ENCODE peak calls at places on chromosomes 13 and 19, in five cellular contexts. Y, C, K, I and N are unnamed samples.

GRCh38 chr13:32261567-32261966 is 53.6 kb downstream of the ZAR1L start:
- DNase-seq in Y (peak; percentile 62), K (no peak), C (peak; percentile 30), I (no peak), N (no peak)

GRCh38 chr19:47228168-47228936 is 2.6 kb downstream of the BBC3 start:
- DNase-seq in C (no peak), K (peak; percentile 75), I (no peak), Y (no peak), N (no peak)

GRCh38 chr19:35959040-35959967 is 23.1 kb downstream of the LRFN3 start:
- DNase-seq in K (no peak), Y (no peak), I (no peak), C (no peak), N (peak; percentile 49)

GRCh38 chr19:18160441-18160791 is 7.5 kb downstream of the PIK3R2 start:
- DNase-seq in K (no peak), C (no peak), I (no peak), Y (no peak), N (no peak)

GRCh38 chr19:21434967-21435544 is 38.1 kb downstream of the ZNF493 start:
- DNase-seq in I (no peak), Y (no peak), K (no peak), C (peak; percentile 18), N (no peak)

GRCh38 chr13:70964124-70964523 is 855.9 kb upstream of the KLHL1 start:
- DNase-seq in I (no peak), C (no peak), K (no peak), Y (no peak), N (no peak)

GRCh38 chr19:45468159-45468651 is 409 bp downstream of the FOSB start:
- DNase-seq in C (no peak), I (no peak), Y (no peak), K (no peak), N (peak; percentile 49)

GRCh38 chr19:13401388-13401787 is 104.9 kb downstream of the CACNA1A start:
- DNase-seq in C (no peak), K (no peak), I (no peak), Y (no peak), N (no peak)

GRCh38 chr13:29754486-29754806 is 96.0 kb downstream of the UBL3 start:
- DNase-seq in K (no peak), I (no peak), Y (no peak), C (no peak), N (no peak)

GRCh38 chr13:75303295-75303694 is 178.7 kb downstream of the TBC1D4 start:
- DNase-seq in Y (no peak), I (no peak), K (no peak), C (no peak), N (no peak)

GRCh38 chr19:16369306-16369663 is 44.7 kb downstream of the KLF2 start:
- DNase-seq in I (no peak), K (no peak), Y (no peak), C (no peak), N (no peak)

GRCh38 chr19:55336101-55336500 is 3.6 kb upstream of the KMT5C start:
- DNase-seq in Y (no peak), I (no peak), C (no peak), K (no peak), N (no peak)

GRCh38 chr19:16897572-16898056 is 8.8 kb downstream of the F2RL3 start:
- DNase-seq in K (no peak), Y (no peak), I (no peak), C (no peak), N (no peak)

GRCh38 chr19:41872775-41873647 is 4.1 kb upstream of the CD79A start:
- DNase-seq in C (peak; percentile 75), I (peak; percentile 53), K (peak; percentile 82), Y (no peak), N (peak; percentile 79)

GRCh38 chr13:112859817-112860190 is 109.2 kb upstream of the MCF2L start:
- DNase-seq in Y (no peak), I (no peak), C (no peak), K (no peak), N (no peak)

GRCh38 chr13:20301391-20302071 is 69.4 kb upstream of the GJB6 start:
- DNase-seq in I (no peak), K (no peak), Y (no peak), C (no peak), N (peak; percentile 11)

GRCh38 chr13:31925079-31925478 is 106.5 kb upstream of the FRY start:
- DNase-seq in C (no peak), K (no peak), I (no peak), Y (no peak), N (no peak)

GRCh38 chr19:19628499-19629134 is 597 bp upstream of the LPAR2 start:
- DNase-seq in C (peak; percentile 45), K (peak; percentile 69), I (no peak), Y (no peak), N (peak; percentile 85)

GRCh38 chr19:19039901-19040300 is 6.5 kb downstream of the ARMC6 start:
- DNase-seq in K (no peak), C (no peak), Y (no peak), I (no peak), N (no peak)

GRCh38 chr13:96089749-96090239 is at the start of gene HS6ST3:
- DNase-seq in C (peak; percentile 10), K (no peak), I (no peak), Y (no peak), N (peak; percentile 65)

GRCh38 chr13:55937180-55937579 is 1203.5 kb upstream of the PRR20A start:
- DNase-seq in Y (no peak), C (no peak), K (no peak), I (no peak), N (no peak)

GRCh38 chr13:48402325-48402962 is 10.5 kb downstream of the LPAR6 start:
- DNase-seq in Y (no peak), K (no peak), I (no peak), C (no peak), N (no peak)

GRCh38 chr13:66933994-66934393 is 296.1 kb downstream of the PCDH9 start:
- DNase-seq in K (no peak), I (no peak), C (no peak), Y (no peak), N (no peak)

GRCh38 chr19:53945441-53945840 is 17.3 kb upstream of the CACNG8 start:
- DNase-seq in K (no peak), C (no peak), I (no peak), Y (no peak), N (no peak)

GRCh38 chr13:110636701-110637201 is 21.4 kb downstream of the NAXD start:
- DNase-seq in Y (no peak), K (no peak), C (no peak), I (no peak), N (no peak)

GRCh38 chr19:38009650-38010229 is 102.7 kb downstream of the SIPA1L3 start:
- DNase-seq in Y (no peak), C (no peak), K (no peak), I (no peak), N (no peak)

GRCh38 chr19:33447336-33448158 is 74.0 kb downstream of the CEBPG start:
- DNase-seq in C (no peak), K (peak; percentile 31), Y (no peak), I (no peak), N (no peak)

GRCh38 chr13:112513761-112514160 is 74.2 kb downstream of the TUBGCP3 start:
- DNase-seq in I (no peak), C (no peak), K (no peak), Y (no peak), N (no peak)

GRCh38 chr13:73273737-73274136 is 214.9 kb downstream of the KLF5 start:
- DNase-seq in Y (no peak), C (no peak), K (no peak), I (no peak), N (no peak)

GRCh38 chr13:73272831-73273230 is 214.0 kb downstream of the KLF5 start:
- DNase-seq in K (no peak), C (no peak), Y (no peak), I (no peak), N (no peak)

GRCh38 chr13:73273276-73273675 is 214.5 kb downstream of the KLF5 start:
- DNase-seq in I (no peak), K (no peak), Y (no peak), C (no peak), N (no peak)

GRCh38 chr13:73274147-73274546 is 215.3 kb downstream of the KLF5 start:
- DNase-seq in Y (no peak), I (no peak), C (no peak), K (no peak), N (no peak)

GRCh38 chr13:73275163-73275562 is 216.4 kb downstream of the KLF5 start:
- DNase-seq in Y (no peak), K (no peak), C (no peak), I (no peak), N (no peak)
- TF ChIP-seq CTCF in Y (no peak), K (no peak), C (no peak), I (no peak), N (no peak)

DNA sequence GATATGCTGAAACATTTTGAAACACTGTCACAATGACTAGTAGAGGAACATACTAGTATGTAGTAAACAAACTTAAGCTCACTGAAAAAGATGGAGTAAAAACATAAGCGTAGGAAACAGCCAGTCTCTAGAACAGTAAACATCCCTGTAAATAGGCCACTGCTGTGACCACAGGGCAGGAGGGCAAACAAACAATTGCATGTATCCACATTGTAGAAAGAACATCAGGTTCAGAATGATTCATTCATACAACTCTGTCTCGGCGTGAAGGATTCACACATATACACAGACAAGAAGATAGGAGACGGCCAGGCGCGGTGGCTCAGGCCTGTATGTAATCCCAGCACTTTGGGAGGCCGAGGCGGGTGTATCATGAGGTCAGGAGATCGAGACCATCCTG is 390.1 kb downstream of the IRS2 start:
- DNase-seq in C (no peak), I (no peak), Y (no peak), K (no peak), N (no peak)
- TF ChIP-seq CTCF in C (no peak), I (no peak), Y (no peak), K (no peak), N (no peak)

GRCh38 chr13:113862191-113862765 is 1.6 kb downstream of the GAS6 start:
- DNase-seq in Y (no peak), C (no peak), I (no peak), K (peak; percentile 46), N (no peak)

GRCh38 chr13:113860579-113861432 is 3.1 kb downstream of the GAS6 start:
- DNase-seq in K (peak; percentile 45), I (no peak), Y (no peak), C (no peak), N (peak; percentile 51)

GRCh38 chr13:113860051-113860471 is 3.8 kb downstream of the GAS6 start:
- DNase-seq in Y (no peak), C (no peak), I (no peak), K (peak; percentile 39), N (no peak)

GRCh38 chr13:113862766-113863510 is 938 bp downstream of the GAS6 start:
- DNase-seq in Y (no peak), K (peak; percentile 63), C (no peak), I (no peak), N (peak; percentile 53)

DNA sequence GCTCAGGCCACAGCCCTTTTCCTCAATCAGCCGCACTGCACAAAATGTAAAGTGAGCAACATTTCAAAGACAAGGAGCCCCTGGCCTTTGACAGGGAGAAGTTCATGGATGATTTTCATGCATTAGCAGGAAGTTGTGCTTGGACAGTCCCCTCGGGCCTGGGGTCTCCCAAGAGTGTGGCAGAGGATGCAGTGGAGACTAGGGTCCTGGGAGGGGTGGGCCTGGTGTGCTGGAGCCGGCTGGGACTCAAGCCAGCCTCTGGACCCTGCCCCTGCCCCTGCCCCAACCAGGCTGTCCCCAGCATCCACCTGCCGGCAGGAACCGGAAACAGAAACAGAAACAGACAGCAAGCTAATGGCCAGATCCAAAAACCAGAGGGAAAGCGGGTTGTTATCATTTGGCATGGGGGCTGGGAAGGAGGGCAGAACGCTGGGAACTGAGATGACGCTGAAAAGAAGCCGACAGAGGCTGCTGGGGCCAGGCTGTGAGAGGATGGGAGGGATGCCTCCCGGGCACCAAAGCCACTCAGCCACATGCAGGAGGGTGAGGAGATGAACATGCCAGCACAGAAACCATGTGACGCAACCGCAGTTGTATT is 2.3 kb downstream of the GAS6 start:
- DNase-seq in C (no peak), I (no peak), K (peak; percentile 48), Y (no peak), N (no peak)
- TF ChIP-seq CTCF in C (no peak), I (no peak), K (no peak), Y (no peak), N (no peak)

GRCh38 chr19:51664997-51665396 is 18.4 kb upstream of the SIGLEC14 start:
- DNase-seq in C (no peak), Y (no peak), K (no peak), I (no peak), N (no peak)
- TF ChIP-seq CTCF in C (no peak), Y (no peak), K (no peak), I (peak; percentile 41), N (no peak)